ENCODE peak calls at places on chromosomes 4 and X, in eight cellular contexts. K, R, D, A, Q, V, E and G are unnamed samples.

GRCh38 chr4:80202784-80203553 is 5.7 kb downstream of the PRDM8 start:
- DNase-seq in K (no peak), R (no peak), D (no peak), A (peak), Q (peak), V (no peak), E (peak), G (no peak)

GRCh38 chr4:102268355-102268754 is 76.9 kb downstream of the SLC39A8 start:
- DNase-seq in K (no peak), R (no peak), D (no peak), A (no peak), Q (no peak), V (no peak), E (no peak), G (no peak)

GRCh38 chr4:53113433-53114215 is 251.5 kb downstream of the RASL11B start:
- DNase-seq in K (no peak), R (no peak), D (no peak), A (no peak), Q (no peak), V (no peak), E (no peak), G (no peak)

GRCh38 chr4:16122784-16123183 is 39.0 kb upstream of the PROM1 start:
- DNase-seq in K (no peak), R (no peak), D (no peak), A (no peak), Q (no peak), V (peak), E (no peak), G (no peak)

GRCh38 chr4:168979338-168979737 is 30.7 kb downstream of the CBR4 start:
- DNase-seq in K (no peak), R (no peak), D (no peak), A (no peak), Q (no peak), V (no peak), E (no peak), G (no peak)

GRCh38 chrX:69221239-69222102 is 56.2 kb upstream of the PJA1 start:
- DNase-seq in K (no peak), R (no peak), D (no peak), A (no peak), Q (no peak), V (no peak), E (no peak), G (no peak)

GRCh38 chr4:152951348-152951747 is 15.2 kb downstream of the FHDC1 start:
- DNase-seq in K (no peak), R (no peak), D (no peak), A (no peak), Q (no peak), V (no peak), E (no peak), G (no peak)

GRCh38 chr4:108117473-108118182 is 51.1 kb downstream of the LEF1 start:
- DNase-seq in K (no peak), R (no peak), D (no peak), A (no peak), Q (no peak), V (no peak), E (no peak), G (no peak)

GRCh38 chr4:57113870-57114269 is 3.7 kb upstream of the IGFBP7 start:
- DNase-seq in K (no peak), R (no peak), D (no peak), A (no peak), Q (no peak), V (no peak), E (no peak), G (no peak)

GRCh38 chr4:26787461-26788340 is 72.9 kb upstream of the STIM2 start:
- DNase-seq in K (no peak), R (no peak), D (peak), A (peak), Q (no peak), V (peak), E (no peak), G (no peak)

GRCh38 chr4:1363540-1363939 is 16.5 kb downstream of the UVSSA start:
- DNase-seq in K (no peak), R (no peak), D (no peak), A (no peak), Q (no peak), V (no peak), E (no peak), G (no peak)

GRCh38 chrX:123924181-123924580 is 37.3 kb upstream of the STAG2 start:
- DNase-seq in K (no peak), R (no peak), D (no peak), A (no peak), Q (no peak), V (no peak), E (no peak), G (no peak)

GRCh38 chr4:54783402-54784110 is 125.8 kb downstream of the KIT start:
- DNase-seq in K (no peak), R (no peak), D (no peak), A (peak), Q (no peak), V (no peak), E (no peak), G (no peak)

GRCh38 chr4:133720001-133720400 is 481.6 kb downstream of the PABPC4L start:
- DNase-seq in K (no peak), R (no peak), D (no peak), A (peak), Q (no peak), V (no peak), E (no peak), G (no peak)

GRCh38 chr4:73703320-73703719 is 37.0 kb upstream of the CXCL8 start:
- DNase-seq in K (no peak), R (no peak), D (no peak), A (no peak), Q (no peak), V (no peak), E (no peak), G (no peak)

GRCh38 chr4:28014469-28014868 is 1153.8 kb downstream of the STIM2 start:
- DNase-seq in K (no peak), R (no peak), D (no peak), A (no peak), Q (no peak), V (no peak), E (no peak), G (no peak)

GRCh38 chr4:80918004-80918403 is 112.5 kb upstream of the BMP3 start:
- DNase-seq in K (no peak), R (no peak), D (no peak), A (no peak), Q (no peak), V (no peak), E (no peak), G (no peak)

GRCh38 chr4:142845293-142846070 is 619 bp downstream of the INPP4B start:
- DNase-seq in K (no peak), R (no peak), D (no peak), A (no peak), Q (no peak), V (peak), E (no peak), G (no peak)

GRCh38 chr4:128386761-128387599 is 99.4 kb upstream of the PGRMC2 start:
- DNase-seq in K (peak), R (peak), D (no peak), A (peak), Q (no peak), V (no peak), E (peak), G (peak)

GRCh38 chrX:45447995-45448394 is 247.3 kb upstream of the DIPK2B start:
- DNase-seq in K (no peak), R (no peak), D (no peak), A (no peak), Q (no peak), V (no peak), E (no peak), G (no peak)

GRCh38 chrX:13487731-13488505 is 81.5 kb upstream of the EGFL6 start:
- DNase-seq in K (peak), R (peak), D (peak), A (peak), Q (peak), V (no peak), E (no peak), G (no peak)

GRCh38 chr4:76748649-76749048 is 149.3 kb downstream of the SOWAHB start:
- DNase-seq in K (no peak), R (no peak), D (no peak), A (peak), Q (no peak), V (no peak), E (no peak), G (no peak)

GRCh38 chr4:38565271-38566199 is 98.5 kb upstream of the KLF3 start:
- DNase-seq in K (no peak), R (no peak), D (no peak), A (peak), Q (no peak), V (no peak), E (no peak), G (no peak)

GRCh38 chr4:2741626-2742025 is 14.5 kb downstream of the TNIP2 start:
- DNase-seq in K (no peak), R (no peak), D (no peak), A (peak), Q (no peak), V (no peak), E (no peak), G (no peak)

GRCh38 chrX:318739-319578 is at the start of gene GTPBP6:
- DNase-seq in K (no peak), R (no peak), D (peak), A (peak), Q (peak), V (peak), E (no peak), G (no peak)

GRCh38 chr4:105186701-105187158 is 40.1 kb downstream of the TET2 start:
- DNase-seq in K (no peak), R (no peak), D (no peak), A (no peak), Q (no peak), V (no peak), E (no peak), G (no peak)

GRCh38 chr4:103032575-103032974 is 13.1 kb upstream of the SLC9B1 start:
- DNase-seq in K (no peak), R (no peak), D (no peak), A (peak), Q (no peak), V (no peak), E (no peak), G (no peak)

GRCh38 chr4:35556387-35556786 is 687.9 kb downstream of the ARAP2 start:
- DNase-seq in K (no peak), R (no peak), D (no peak), A (no peak), Q (no peak), V (no peak), E (no peak), G (no peak)

GRCh38 chr4:156948738-156949137 is 22.9 kb downstream of the PDGFC start:
- DNase-seq in K (no peak), R (no peak), D (no peak), A (no peak), Q (no peak), V (no peak), E (no peak), G (no peak)

GRCh38 chr4:55635760-55636621 is at the start of gene NMU:
- DNase-seq in K (no peak), R (no peak), D (peak), A (peak), Q (no peak), V (no peak), E (no peak), G (no peak)

GRCh38 chr4:147709999-147710398 is 21.9 kb upstream of the ARHGAP10 start:
- DNase-seq in K (no peak), R (no peak), D (no peak), A (peak), Q (no peak), V (no peak), E (no peak), G (no peak)

GRCh38 chrX:28847423-28847822 is 260.2 kb downstream of the IL1RAPL1 start:
- DNase-seq in K (no peak), R (peak), D (no peak), A (peak), Q (no peak), V (no peak), E (no peak), G (no peak)

GRCh38 chrX:52262195-52262546 is 77.5 kb downstream of the MAGED4 start:
- DNase-seq in K (no peak), R (no peak), D (no peak), A (no peak), Q (no peak), V (no peak), E (no peak), G (no peak)

GRCh38 chr4:128635141-128635911 is 174.2 kb upstream of the JADE1 start:
- DNase-seq in K (no peak), R (peak), D (no peak), A (no peak), Q (no peak), V (no peak), E (no peak), G (no peak)

GRCh38 chr4:10082047-10082446 is 34.6 kb downstream of the WDR1 start:
- DNase-seq in K (no peak), R (no peak), D (no peak), A (no peak), Q (no peak), V (no peak), E (no peak), G (no peak)

GRCh38 chrX:24515447-24515846 is 50.4 kb downstream of the PDK3 start:
- DNase-seq in K (no peak), R (peak), D (no peak), A (no peak), Q (no peak), V (no peak), E (no peak), G (no peak)

GRCh38 chrX:11886745-11887144 is 128.7 kb downstream of the MSL3 start:
- DNase-seq in K (no peak), R (no peak), D (no peak), A (peak), Q (no peak), V (no peak), E (no peak), G (no peak)

GRCh38 chrX:12984629-12985303 is 9.9 kb downstream of the TMSB4X start:
- DNase-seq in K (no peak), R (no peak), D (no peak), A (peak), Q (peak), V (no peak), E (no peak), G (no peak)